ENCODE peak calls at places on chromosomes 6 and 20, in nine cellular contexts. O is epithelial cell of esophagus, Y is hepatocyte, E is ovary, Z is AG10803, G is nephron progenitor cell, T is endothelial cell of umbilical vein, L is GM23338, M is cardiac muscle cell. R is an unnamed sample.
A peak's percentile ranks its signal among the peaks of the same experiment; 100 is the strongest.

GRCh38 chr20:59032713-59033059 is 551 bp upstream of the ATP5F1E start:
- DNase-seq in Y (peak; percentile 62), O (peak; percentile 38), Z (no peak), E (no peak), L (no peak), M (peak; percentile 42), G (no peak), T (no peak), R (no peak)

GRCh38 chr20:57872816-57873409 is 163.1 kb upstream of the PMEPA1 start:
- DNase-seq in G (no peak), O (no peak), Z (no peak), T (no peak), M (no peak), Y (no peak), E (no peak), L (no peak), R (no peak)

GRCh38 chr6:11909696-11910132 is 102.4 kb upstream of the HIVEP1 start:
- DNase-seq in M (peak; percentile 68), T (no peak), Y (no peak), O (peak; percentile 40), L (no peak), E (no peak), G (no peak), Z (peak; percentile 68), R (no peak)

GRCh38 chr20:63004607-63005211 is 2.1 kb downstream of the BHLHE23 start:
- DNase-seq in O (peak; percentile 43), M (no peak), Y (no peak), E (no peak), T (no peak), G (peak; percentile 36), Z (no peak), L (no peak), R (no peak)

GRCh38 chr20:56983813-56984212 is 282.6 kb downstream of the BMP7 start:
- DNase-seq in G (no peak), T (no peak), O (no peak), L (no peak), E (no peak), M (no peak), Z (no peak), Y (no peak), R (no peak)

GRCh38 chr20:34525709-34526416 is 9.6 kb downstream of the DYNLRB1 start:
- DNase-seq in O (peak; percentile 99), Z (peak; percentile 99), Y (peak; percentile 91), L (no peak), M (peak; percentile 96), E (peak; percentile 90), T (peak; percentile 99), G (no peak), R (no peak)

GRCh38 chr6:20569000-20569610 is 34.8 kb downstream of the CDKAL1 start:
- DNase-seq in Y (no peak), E (no peak), Z (peak; percentile 38), L (no peak), O (peak; percentile 59), T (no peak), G (no peak), M (no peak), R (no peak)

GRCh38 chr6:106422551-106422950 is 62.0 kb downstream of the CRYBG1 start:
- DNase-seq in Y (no peak), E (no peak), Z (no peak), T (no peak), L (no peak), M (no peak), O (peak; percentile 89), G (no peak), R (no peak)

GRCh38 chr20:38216201-38216600 is 44.3 kb downstream of the KIAA1755 start:
- DNase-seq in G (no peak), T (no peak), E (no peak), O (no peak), Y (no peak), M (no peak), Z (no peak), L (no peak), R (peak; percentile 71)

GRCh38 chr6:53107091-53107490 is 41.5 kb downstream of the GCM1 start:
- DNase-seq in G (no peak), Y (no peak), T (no peak), L (no peak), O (peak; percentile 71), Z (peak; percentile 79), E (no peak), M (peak; percentile 15), R (no peak)

GRCh38 chr6:41584668-41585205 is 38.6 kb downstream of the FOXP4 start:
- DNase-seq in Y (peak; percentile 86), Z (no peak), E (no peak), G (peak; percentile 49), M (no peak), L (peak; percentile 82), O (peak; percentile 48), T (no peak), R (no peak)

GRCh38 chr6:50822078-50822476 is 3.4 kb downstream of the TFAP2B start:
- DNase-seq in Y (no peak), M (no peak), L (no peak), O (peak; percentile 17), E (no peak), T (no peak), G (no peak), Z (no peak), R (no peak)

GRCh38 chr20:56805966-56806365 is 176.9 kb downstream of the TFAP2C start:
- DNase-seq in M (no peak), T (no peak), E (no peak), L (no peak), G (no peak), O (no peak), Y (no peak), Z (no peak), R (no peak)

GRCh38 chr20:41572010-41572572 is 46.1 kb downstream of the CHD6 start:
- DNase-seq in M (peak; percentile 24), L (no peak), G (no peak), O (no peak), T (no peak), E (no peak), Y (no peak), Z (no peak), R (no peak)

GRCh38 chr20:37846573-37846972 is 56.4 kb upstream of the VSTM2L start:
- DNase-seq in Z (no peak), E (no peak), Y (peak; percentile 18), O (no peak), G (no peak), T (no peak), M (no peak), L (peak; percentile 50), R (no peak)

GRCh38 chr6:28673800-28674671 is 148.4 kb downstream of the GPX5 start:
- DNase-seq in T (peak; percentile 70), G (peak; percentile 68), Y (peak; percentile 82), Z (peak; percentile 64), E (peak; percentile 66), L (peak; percentile 84), M (peak; percentile 65), O (peak; percentile 77), R (no peak)

GRCh38 chr6:110158479-110158878 is 21.0 kb downstream of the WASF1 start:
- DNase-seq in L (no peak), Y (no peak), O (peak; percentile 10), E (no peak), T (no peak), G (no peak), M (no peak), Z (no peak), R (no peak)

GRCh38 chr20:58839991-58840747 is 10.5 kb downstream of the GNAS-AS1 start:
- DNase-seq in T (no peak), G (peak; percentile 18), L (peak; percentile 57), M (no peak), Y (no peak), Z (no peak), O (no peak), E (no peak), R (no peak)

GRCh38 chr20:23235173-23236027 is 115.2 kb upstream of the NXT1 start:
- DNase-seq in Y (peak; percentile 72), Z (peak; percentile 47), M (peak; percentile 81), E (peak; percentile 83), G (peak; percentile 71), O (peak; percentile 74), T (peak; percentile 72), L (peak; percentile 80), R (no peak)

GRCh38 chr20:45892049-45892816 is 1.1 kb downstream of the CTSA start:
- DNase-seq in Y (peak; percentile 51), L (peak; percentile 21), E (no peak), O (peak; percentile 48), G (no peak), M (peak; percentile 48), T (peak; percentile 35), Z (peak; percentile 34), R (no peak)
- TF ChIP-seq CTCF in Y (no peak), L (no peak), E (no peak), O (peak; percentile 29), G (no peak), M (peak; percentile 28), T (no peak), Z (peak; percentile 44), R (peak; percentile 50)

GRCh38 chr20:48582361-48582991 is 245.3 kb downstream of the PREX1 start:
- DNase-seq in Z (no peak), Y (no peak), O (no peak), T (no peak), L (no peak), M (no peak), E (no peak), G (no peak), R (no peak)

GRCh38 chr20:48581167-48581566 is 246.6 kb downstream of the PREX1 start:
- DNase-seq in M (no peak), L (no peak), T (no peak), E (no peak), G (no peak), Z (no peak), O (no peak), Y (no peak), R (no peak)

GRCh38 chr20:48577557-48577956 is 250.2 kb downstream of the PREX1 start:
- DNase-seq in O (no peak), E (no peak), G (no peak), T (no peak), L (no peak), Y (no peak), Z (no peak), M (no peak), R (no peak)

GRCh38 chr20:48574383-48574782 is 253.4 kb downstream of the PREX1 start:
- DNase-seq in E (no peak), T (no peak), Y (no peak), G (no peak), O (no peak), M (peak; percentile 20), L (peak; percentile 44), Z (peak; percentile 15), R (no peak)

GRCh38 chr20:48578397-48579098 is 249.3 kb downstream of the PREX1 start:
- DNase-seq in Z (no peak), E (no peak), G (no peak), L (no peak), Y (no peak), M (no peak), T (no peak), O (no peak), R (no peak)
- TF ChIP-seq CTCF in Z (no peak), E (no peak), G (no peak), L (no peak), Y (no peak), M (peak; percentile 9), T (no peak), O (no peak), R (peak; percentile 21)

GRCh38 chr20:19249515-19249914 is 37.1 kb downstream of the SLC24A3 start:
- DNase-seq in G (no peak), E (no peak), L (no peak), Y (no peak), Z (no peak), O (peak; percentile 13), T (no peak), M (peak; percentile 33), R (no peak)
- TF ChIP-seq CTCF in G (no peak), E (no peak), L (peak; percentile 36), Y (peak; percentile 13), Z (no peak), O (no peak), T (no peak), M (no peak), R (peak; percentile 30)

GRCh38 chr6:132937466-132937906 is 123.1 kb downstream of the RPS12 start:
- DNase-seq in E (no peak), L (peak; percentile 94), Z (peak; percentile 16), M (peak; percentile 57), Y (peak; percentile 77), O (peak; percentile 69), G (peak; percentile 73), T (peak; percentile 56), R (no peak)
- TF ChIP-seq CTCF in E (no peak), L (peak; percentile 81), Z (peak; percentile 56), M (peak; percentile 77), Y (peak; percentile 62), O (peak; percentile 74), G (peak; percentile 71), T (peak; percentile 59), R (peak; percentile 82)

R was measured in chondrocyte.